ENCODE peak calls at places on chromosomes 7 and 10, in seven cellular contexts. U is transverse colon, T is AG10803, R is heart right ventricle, L is AG09309, G is lower leg skin, K is fibroblast of villous mesenchyme. Z is an unnamed sample.

GRCh38 chr7:54788664-54789063 is 29.7 kb upstream of the SEC61G start:
- DNase-seq in U (peak), T (peak), R (peak), L (peak), G (no peak), K (peak), Z (peak)

GRCh38 chr10:128549192-128549591 is 423.0 kb upstream of the MKI67 start:
- DNase-seq in U (no peak), T (no peak), R (no peak), L (no peak), G (peak), K (no peak), Z (no peak)

GRCh38 chr10:76033457-76034196 is 602.2 kb downstream of the LRMDA start:
- DNase-seq in U (no peak), T (peak), R (no peak), L (no peak), G (no peak), K (peak), Z (peak)

GRCh38 chr7:82164813-82165212 is 278.8 kb downstream of the CACNA2D1 start:
- DNase-seq in U (no peak), T (peak), R (peak), L (peak), G (no peak), K (peak), Z (peak)

GRCh38 chr10:44281662-44282061 is 103.2 kb downstream of the CXCL12 start:
- DNase-seq in U (no peak), T (no peak), R (no peak), L (no peak), G (no peak), K (no peak), Z (no peak)

GRCh38 chr7:98341106-98341505 is 59.6 kb downstream of the BRI3 start:
- DNase-seq in U (no peak), T (peak), R (no peak), L (no peak), G (no peak), K (peak), Z (peak)

GRCh38 chr10:12649017-12649586 is 299.8 kb downstream of the CAMK1D start:
- DNase-seq in U (no peak), T (no peak), R (no peak), L (no peak), G (no peak), K (no peak), Z (no peak)

GRCh38 chr7:7565746-7566650 is 686 bp upstream of the MIOS start:
- DNase-seq in U (peak), T (no peak), R (no peak), L (no peak), G (no peak), K (no peak), Z (no peak)

GRCh38 chr10:101222247-101222531 is 7.1 kb downstream of the LBX1 start:
- DNase-seq in U (no peak), T (no peak), R (no peak), L (no peak), G (no peak), K (no peak), Z (no peak)

GRCh38 chr7:70574970-70575799 is 556.8 kb upstream of the GALNT17 start:
- DNase-seq in U (no peak), T (peak), R (no peak), L (no peak), G (no peak), K (no peak), Z (no peak)

GRCh38 chr10:106513328-106513727 is 651.2 kb downstream of the SORCS1 start:
- DNase-seq in U (no peak), T (no peak), R (no peak), L (no peak), G (no peak), K (no peak), Z (no peak)

GRCh38 chr7:113083132-113083833 is 3.3 kb downstream of the GPR85 start:
- DNase-seq in U (no peak), T (peak), R (no peak), L (no peak), G (no peak), K (no peak), Z (no peak)

GRCh38 chr10:100146875-100147665 is 38.8 kb downstream of the ERLIN1 start:
- DNase-seq in U (no peak), T (peak), R (no peak), L (peak), G (no peak), K (peak), Z (peak)

GRCh38 chr7:31690892-31691291 is 3.9 kb downstream of the PPP1R17 start:
- DNase-seq in U (no peak), T (no peak), R (no peak), L (no peak), G (no peak), K (no peak), Z (no peak)

GRCh38 chr10:13665516-13666262 is 78.9 kb downstream of the PRPF18 start:
- DNase-seq in U (no peak), T (no peak), R (no peak), L (no peak), G (peak), K (no peak), Z (no peak)

GRCh38 chr7:48868916-48869315 is 55.4 kb upstream of the CDC14C start:
- DNase-seq in U (no peak), T (no peak), R (no peak), L (no peak), G (no peak), K (no peak), Z (no peak)

GRCh38 chr7:103140061-103140460 is 8.8 kb downstream of the NAPEPLD start:
- DNase-seq in U (no peak), T (peak), R (no peak), L (no peak), G (no peak), K (peak), Z (no peak)

GRCh38 chr7:103132995-103133688 is 15.8 kb downstream of the NAPEPLD start:
- DNase-seq in U (no peak), T (no peak), R (no peak), L (no peak), G (no peak), K (no peak), Z (no peak)

GRCh38 chr7:103129702-103130557 is 19.0 kb downstream of the NAPEPLD start:
- DNase-seq in U (no peak), T (no peak), R (no peak), L (no peak), G (no peak), K (no peak), Z (no peak)

GRCh38 chr7:103131225-103131624 is 17.7 kb downstream of the NAPEPLD start:
- DNase-seq in U (no peak), T (no peak), R (no peak), L (no peak), G (no peak), K (no peak), Z (no peak)

DNA sequence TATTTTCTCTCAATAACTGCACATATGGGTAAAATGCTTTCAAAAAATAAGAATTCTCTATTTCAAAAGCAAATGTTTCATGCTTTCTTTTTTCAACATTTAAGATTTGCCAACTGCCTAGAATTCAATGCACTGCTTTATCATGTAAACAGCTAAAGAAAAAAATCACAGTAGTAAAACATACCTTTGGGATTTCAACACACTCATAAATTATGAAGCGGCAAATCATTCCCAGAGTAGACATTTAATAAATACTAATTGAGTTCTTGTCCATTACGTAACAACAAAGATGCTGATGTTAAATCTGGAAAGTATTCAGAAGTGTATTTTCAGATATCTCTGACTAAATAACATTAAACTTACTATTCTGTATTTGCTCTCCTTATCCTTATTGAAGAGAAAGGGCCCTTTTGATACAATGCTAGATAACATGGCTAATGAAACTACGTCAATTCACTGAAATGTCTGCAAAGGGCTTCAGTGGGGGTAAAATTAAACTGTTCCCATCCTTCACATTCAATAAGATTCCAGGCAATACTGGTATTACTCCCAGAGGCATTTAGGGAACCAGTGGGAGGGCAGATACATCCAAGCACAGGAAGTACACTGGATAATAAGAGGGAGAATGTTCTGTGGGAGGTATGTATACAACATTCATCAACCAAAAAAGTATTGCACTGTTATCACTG is 13.9 kb downstream of the NAPEPLD start:
- DNase-seq in U (no peak), T (peak), R (no peak), L (no peak), G (no peak), K (peak), Z (peak)
- H3K4me3 ChIP-seq in U (no peak), T (no peak), R (no peak), L (no peak), G (no peak), K (no peak), Z (no peak)

GRCh38 chr7:876077-876971 is at the start of gene GET4:
- DNase-seq in U (peak), T (peak), R (peak), L (peak), G (peak), K (peak), Z (peak)
- TF ChIP-seq CTCF in U (peak), T (no peak), R (peak), L (peak), G (no peak), K (peak), Z (no peak)

GRCh38 chr10:72089618-72090017 is 1.3 kb upstream of the SPOCK2 start:
- DNase-seq in U (peak), T (no peak), R (no peak), L (no peak), G (no peak), K (peak), Z (no peak)

GRCh38 chr10:72087392-72087968 is 871 bp downstream of the SPOCK2 start:
- DNase-seq in U (peak), T (no peak), R (no peak), L (no peak), G (peak), K (no peak), Z (no peak)

GRCh38 chr10:72087969-72088878 is at the start of gene SPOCK2:
- DNase-seq in U (peak), T (no peak), R (no peak), L (no peak), G (peak), K (no peak), Z (no peak)

GRCh38 chr10:72090326-72090725 is 2.0 kb upstream of the SPOCK2 start:
- DNase-seq in U (no peak), T (no peak), R (no peak), L (no peak), G (no peak), K (no peak), Z (no peak)

GRCh38 chr10:72088879-72089585 is 681 bp upstream of the SPOCK2 start:
- DNase-seq in U (no peak), T (peak), R (no peak), L (no peak), G (peak), K (peak), Z (no peak)
- H3K4me3 ChIP-seq in U (no peak), T (no peak), R (peak), L (no peak), G (no peak), K (no peak), Z (no peak)

GRCh38 chr10:83425306-83425705 is 714.0 kb upstream of the GHITM start:
- DNase-seq in U (no peak), T (no peak), R (no peak), L (no peak), G (no peak), K (no peak), Z (no peak)
- TF ChIP-seq CTCF in U (no peak), T (no peak), R (no peak), L (no peak), G (no peak), K (no peak), Z (no peak)

DNA sequence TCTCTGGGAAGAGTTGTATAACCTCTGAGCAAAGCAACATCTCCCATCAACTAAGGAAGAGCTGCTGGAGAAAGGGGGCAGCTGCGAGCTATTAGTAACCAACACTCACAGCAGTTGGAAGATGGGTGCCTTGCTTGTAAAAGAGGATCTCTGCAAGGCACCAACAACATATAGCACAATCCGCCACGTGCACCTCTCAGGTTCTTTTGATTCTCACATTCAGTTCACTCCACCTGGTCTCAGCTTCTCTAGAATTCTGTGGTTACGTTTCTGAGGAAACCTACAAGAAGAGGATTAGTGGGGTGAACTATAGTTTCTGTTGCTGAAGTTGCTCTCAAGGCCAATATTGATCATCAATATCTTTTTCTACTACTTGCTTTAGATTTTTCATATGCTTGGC is 117.1 kb downstream of the RPS24 start:
- DNase-seq in U (no peak), T (no peak), R (no peak), L (no peak), G (no peak), K (no peak), Z (no peak)
- H3K4me3 ChIP-seq in U (no peak), T (no peak), R (no peak), L (no peak), G (no peak), K (no peak), Z (no peak)

GRCh38 chr7:24576171-24577052 is 3.2 kb downstream of the PALS2 start:
- DNase-seq in U (no peak), T (peak), R (no peak), L (peak), G (no peak), K (peak), Z (peak)
- TF ChIP-seq CTCF in U (peak), T (peak), R (peak), L (peak), G (no peak), K (peak), Z (peak)

GRCh38 chr10:30284860-30285594 is 64.1 kb downstream of the MTPAP start:
- DNase-seq in U (no peak), T (peak), R (no peak), L (no peak), G (no peak), K (no peak), Z (peak)
- H3K4me3 ChIP-seq in U (no peak), T (no peak), R (no peak), L (no peak), G (no peak), K (no peak), Z (no peak)

DNA sequence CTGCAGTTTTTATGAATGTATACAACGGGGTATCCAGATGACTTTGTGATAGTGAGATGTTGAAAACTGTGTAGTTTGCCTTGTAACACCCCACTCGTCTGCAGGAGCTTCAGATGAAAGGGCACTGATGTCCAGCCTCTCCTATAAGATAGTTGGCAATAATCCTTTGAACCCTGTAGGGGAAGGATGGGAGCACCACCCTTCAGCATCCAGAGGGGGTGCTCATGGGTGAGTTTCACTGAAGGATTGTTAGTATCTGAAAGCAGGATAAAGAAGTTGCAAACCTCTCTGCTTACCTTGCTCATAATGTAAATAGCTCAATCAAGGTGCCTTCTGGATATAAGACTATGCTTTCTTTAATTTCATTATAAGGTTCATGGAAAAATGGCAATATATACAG is 201.5 kb downstream of the TMEM178B start:
- DNase-seq in U (no peak), T (no peak), R (no peak), L (no peak), G (no peak), K (no peak), Z (no peak)
- TF ChIP-seq CTCF in U (no peak), T (no peak), R (no peak), L (no peak), G (no peak), K (no peak), Z (no peak)